ENCODE peak calls at places on chromosomes 13 and 19, in eight cellular contexts. One of them, this sample, is unnamed.

GRCh38 chr19:30135797-30136196 is 193.8 kb downstream of the URI1 start:
- DNase-seq in non-pigmented ciliary epithelial cell: no peak
- DNase-seq in stimulated activated CD4-positive, alpha-beta T cell treated with anti-CD3 and anti-CD28 coated beads, Interleukin-1b, Interleukin-23, amount 100 ng/mL, for 1 hour: no peak
- DNase-seq in NCI-H2029 treated with DMSO at 0.1 percent for 48 hours: no peak
- DNase-seq in NCI-H748 treated with DMSO at 0.1 percent for 48 hours: no peak
- DNase-seq in AG04450: no peak
- DNase-seq in memory B cell: no peak
- DNase-seq in anterior cingulate cortex: no peak
- DNase-seq in this sample: no peak

GRCh38 chr13:113491418-113491883 is 940 bp upstream of the DCUN1D2 start:
- DNase-seq in non-pigmented ciliary epithelial cell: no peak
- DNase-seq in stimulated activated CD4-positive, alpha-beta T cell treated with anti-CD3 and anti-CD28 coated beads, Interleukin-1b, Interleukin-23, amount 100 ng/mL, for 1 hour: no peak
- DNase-seq in NCI-H2029 treated with DMSO at 0.1 percent for 48 hours: no peak
- DNase-seq in NCI-H748 treated with DMSO at 0.1 percent for 48 hours: peak
- DNase-seq in AG04450: no peak
- DNase-seq in memory B cell: no peak
- DNase-seq in anterior cingulate cortex: no peak
- DNase-seq in this sample: peak

GRCh38 chr19:16877581-16877980 is 11.2 kb upstream of the F2RL3 start:
- DNase-seq in non-pigmented ciliary epithelial cell: no peak
- DNase-seq in stimulated activated CD4-positive, alpha-beta T cell treated with anti-CD3 and anti-CD28 coated beads, Interleukin-1b, Interleukin-23, amount 100 ng/mL, for 1 hour: no peak
- DNase-seq in NCI-H2029 treated with DMSO at 0.1 percent for 48 hours: no peak
- DNase-seq in NCI-H748 treated with DMSO at 0.1 percent for 48 hours: no peak
- DNase-seq in AG04450: no peak
- DNase-seq in memory B cell: no peak
- DNase-seq in anterior cingulate cortex: no peak
- DNase-seq in this sample: no peak

GRCh38 chr19:12965017-12965811 is 4.2 kb upstream of the DAND5 start:
- DNase-seq in non-pigmented ciliary epithelial cell: no peak
- DNase-seq in stimulated activated CD4-positive, alpha-beta T cell treated with anti-CD3 and anti-CD28 coated beads, Interleukin-1b, Interleukin-23, amount 100 ng/mL, for 1 hour: peak
- DNase-seq in NCI-H2029 treated with DMSO at 0.1 percent for 48 hours: peak
- DNase-seq in NCI-H748 treated with DMSO at 0.1 percent for 48 hours: peak
- DNase-seq in AG04450: no peak
- DNase-seq in memory B cell: peak
- DNase-seq in anterior cingulate cortex: peak
- DNase-seq in this sample: peak

GRCh38 chr13:75704194-75704941 is 68.2 kb downstream of the LMO7 start:
- DNase-seq in non-pigmented ciliary epithelial cell: peak
- DNase-seq in stimulated activated CD4-positive, alpha-beta T cell treated with anti-CD3 and anti-CD28 coated beads, Interleukin-1b, Interleukin-23, amount 100 ng/mL, for 1 hour: no peak
- DNase-seq in NCI-H2029 treated with DMSO at 0.1 percent for 48 hours: no peak
- DNase-seq in NCI-H748 treated with DMSO at 0.1 percent for 48 hours: no peak
- DNase-seq in AG04450: peak
- DNase-seq in memory B cell: no peak
- DNase-seq in anterior cingulate cortex: no peak
- DNase-seq in this sample: no peak

GRCh38 chr19:4066682-4067395 is at the start of gene ZBTB7A:
- DNase-seq in non-pigmented ciliary epithelial cell: no peak
- DNase-seq in stimulated activated CD4-positive, alpha-beta T cell treated with anti-CD3 and anti-CD28 coated beads, Interleukin-1b, Interleukin-23, amount 100 ng/mL, for 1 hour: peak
- DNase-seq in NCI-H2029 treated with DMSO at 0.1 percent for 48 hours: peak
- DNase-seq in NCI-H748 treated with DMSO at 0.1 percent for 48 hours: peak
- DNase-seq in AG04450: no peak
- DNase-seq in memory B cell: peak
- DNase-seq in anterior cingulate cortex: peak
- DNase-seq in this sample: peak

GRCh38 chr13:35144496-35144895 is 202.4 kb downstream of the NBEA start:
- DNase-seq in non-pigmented ciliary epithelial cell: no peak
- DNase-seq in stimulated activated CD4-positive, alpha-beta T cell treated with anti-CD3 and anti-CD28 coated beads, Interleukin-1b, Interleukin-23, amount 100 ng/mL, for 1 hour: no peak
- DNase-seq in NCI-H2029 treated with DMSO at 0.1 percent for 48 hours: no peak
- DNase-seq in NCI-H748 treated with DMSO at 0.1 percent for 48 hours: no peak
- DNase-seq in AG04450: no peak
- DNase-seq in memory B cell: no peak
- DNase-seq in anterior cingulate cortex: no peak
- DNase-seq in this sample: no peak

GRCh38 chr19:5932593-5933262 is 18.7 kb downstream of the CAPS start:
- DNase-seq in non-pigmented ciliary epithelial cell: no peak
- DNase-seq in stimulated activated CD4-positive, alpha-beta T cell treated with anti-CD3 and anti-CD28 coated beads, Interleukin-1b, Interleukin-23, amount 100 ng/mL, for 1 hour: no peak
- DNase-seq in NCI-H2029 treated with DMSO at 0.1 percent for 48 hours: no peak
- DNase-seq in NCI-H748 treated with DMSO at 0.1 percent for 48 hours: no peak
- DNase-seq in AG04450: no peak
- DNase-seq in memory B cell: no peak
- DNase-seq in anterior cingulate cortex: peak
- DNase-seq in this sample: no peak

GRCh38 chr13:47114030-47114429 is 217.2 kb upstream of the HTR2A start:
- DNase-seq in non-pigmented ciliary epithelial cell: peak
- DNase-seq in stimulated activated CD4-positive, alpha-beta T cell treated with anti-CD3 and anti-CD28 coated beads, Interleukin-1b, Interleukin-23, amount 100 ng/mL, for 1 hour: no peak
- DNase-seq in NCI-H2029 treated with DMSO at 0.1 percent for 48 hours: no peak
- DNase-seq in NCI-H748 treated with DMSO at 0.1 percent for 48 hours: no peak
- DNase-seq in AG04450: peak
- DNase-seq in memory B cell: no peak
- DNase-seq in anterior cingulate cortex: no peak
- DNase-seq in this sample: no peak

GRCh38 chr19:11737964-11738745 is 591 bp downstream of the ZNF823 start:
- DNase-seq in non-pigmented ciliary epithelial cell: no peak
- DNase-seq in stimulated activated CD4-positive, alpha-beta T cell treated with anti-CD3 and anti-CD28 coated beads, Interleukin-1b, Interleukin-23, amount 100 ng/mL, for 1 hour: peak
- DNase-seq in NCI-H2029 treated with DMSO at 0.1 percent for 48 hours: no peak
- DNase-seq in NCI-H748 treated with DMSO at 0.1 percent for 48 hours: no peak
- DNase-seq in AG04450: no peak
- DNase-seq in memory B cell: peak
- DNase-seq in anterior cingulate cortex: no peak
- DNase-seq in this sample: peak

GRCh38 chr13:36082806-36083205 is 48.4 kb downstream of the DCLK1 start:
- DNase-seq in non-pigmented ciliary epithelial cell: no peak
- DNase-seq in stimulated activated CD4-positive, alpha-beta T cell treated with anti-CD3 and anti-CD28 coated beads, Interleukin-1b, Interleukin-23, amount 100 ng/mL, for 1 hour: no peak
- DNase-seq in NCI-H2029 treated with DMSO at 0.1 percent for 48 hours: no peak
- DNase-seq in NCI-H748 treated with DMSO at 0.1 percent for 48 hours: no peak
- DNase-seq in AG04450: no peak
- DNase-seq in memory B cell: no peak
- DNase-seq in anterior cingulate cortex: no peak
- DNase-seq in this sample: no peak

GRCh38 chr13:66001136-66001535 is 1229.0 kb downstream of the PCDH9 start:
- DNase-seq in non-pigmented ciliary epithelial cell: no peak
- DNase-seq in stimulated activated CD4-positive, alpha-beta T cell treated with anti-CD3 and anti-CD28 coated beads, Interleukin-1b, Interleukin-23, amount 100 ng/mL, for 1 hour: no peak
- DNase-seq in NCI-H2029 treated with DMSO at 0.1 percent for 48 hours: no peak
- DNase-seq in NCI-H748 treated with DMSO at 0.1 percent for 48 hours: no peak
- DNase-seq in AG04450: no peak
- DNase-seq in memory B cell: no peak
- DNase-seq in anterior cingulate cortex: no peak
- DNase-seq in this sample: no peak

GRCh38 chr19:917323-918151 is at the start of gene KISS1R:
- DNase-seq in non-pigmented ciliary epithelial cell: no peak
- DNase-seq in stimulated activated CD4-positive, alpha-beta T cell treated with anti-CD3 and anti-CD28 coated beads, Interleukin-1b, Interleukin-23, amount 100 ng/mL, for 1 hour: no peak
- DNase-seq in NCI-H2029 treated with DMSO at 0.1 percent for 48 hours: no peak
- DNase-seq in NCI-H748 treated with DMSO at 0.1 percent for 48 hours: peak
- DNase-seq in AG04450: no peak
- DNase-seq in memory B cell: peak
- DNase-seq in anterior cingulate cortex: no peak
- DNase-seq in this sample: peak